ENCODE peak calls at places on chromosome 1, in five cellular contexts. One of them, this sample, is unnamed.

GRCh38 chr1:99176753-99177152 is 87.5 kb upstream of the PLPPR4 start:
- DNase-seq in astrocyte of the spinal cord: no peak
- DNase-seq in cardiac muscle cell: no peak
- DNase-seq in AG09309: no peak
- DNase-seq in fibroblast of pulmonary artery: no peak
- DNase-seq in this sample: no peak

GRCh38 chr1:57101171-57101570 is 135.4 kb upstream of the C8B start:
- DNase-seq in astrocyte of the spinal cord: no peak
- DNase-seq in cardiac muscle cell: no peak
- DNase-seq in AG09309: no peak
- DNase-seq in fibroblast of pulmonary artery: no peak
- DNase-seq in this sample: no peak

GRCh38 chr1:206809504-206810084 is 37.3 kb upstream of the IL10 start:
- DNase-seq in astrocyte of the spinal cord: peak; percentile 37
- DNase-seq in cardiac muscle cell: peak; percentile 43
- DNase-seq in AG09309: no peak
- DNase-seq in fibroblast of pulmonary artery: peak; percentile 78
- DNase-seq in this sample: no peak

GRCh38 chr1:156320560-156320959 is 17.5 kb downstream of the CCT3 start:
- DNase-seq in astrocyte of the spinal cord: no peak
- DNase-seq in cardiac muscle cell: no peak
- DNase-seq in AG09309: no peak
- DNase-seq in fibroblast of pulmonary artery: no peak
- DNase-seq in this sample: no peak

GRCh38 chr1:181061891-181062777 is 26.4 kb upstream of the IER5 start:
- DNase-seq in astrocyte of the spinal cord: no peak
- DNase-seq in cardiac muscle cell: no peak
- DNase-seq in AG09309: no peak
- DNase-seq in fibroblast of pulmonary artery: no peak
- DNase-seq in this sample: no peak

GRCh38 chr1:15933684-15934083 is 42.2 kb downstream of the ZBTB17 start:
- DNase-seq in astrocyte of the spinal cord: no peak
- DNase-seq in cardiac muscle cell: no peak
- DNase-seq in AG09309: no peak
- DNase-seq in fibroblast of pulmonary artery: no peak
- DNase-seq in this sample: no peak

GRCh38 chr1:29260531-29260930 is 24.2 kb downstream of the PTPRU start:
- DNase-seq in astrocyte of the spinal cord: no peak
- DNase-seq in cardiac muscle cell: no peak
- DNase-seq in AG09309: no peak
- DNase-seq in fibroblast of pulmonary artery: no peak
- DNase-seq in this sample: no peak

GRCh38 chr1:34549199-34549598 is 205.6 kb upstream of the GJB5 start:
- DNase-seq in astrocyte of the spinal cord: no peak
- DNase-seq in cardiac muscle cell: peak; percentile 24
- DNase-seq in AG09309: no peak
- DNase-seq in fibroblast of pulmonary artery: no peak
- DNase-seq in this sample: no peak

GRCh38 chr1:27520651-27521050 is 30.7 kb upstream of the WASF2 start:
- DNase-seq in astrocyte of the spinal cord: no peak
- DNase-seq in cardiac muscle cell: no peak
- DNase-seq in AG09309: no peak
- DNase-seq in fibroblast of pulmonary artery: no peak
- DNase-seq in this sample: no peak

GRCh38 chr1:27521336-27522147 is 31.6 kb upstream of the WASF2 start:
- DNase-seq in astrocyte of the spinal cord: no peak
- DNase-seq in cardiac muscle cell: no peak
- DNase-seq in AG09309: no peak
- DNase-seq in fibroblast of pulmonary artery: no peak
- DNase-seq in this sample: no peak

GRCh38 chr1:27517907-27518718 is 28.1 kb upstream of the WASF2 start:
- DNase-seq in astrocyte of the spinal cord: no peak
- DNase-seq in cardiac muscle cell: no peak
- DNase-seq in AG09309: no peak
- DNase-seq in fibroblast of pulmonary artery: no peak
- DNase-seq in this sample: no peak

GRCh38 chr1:27518808-27519207 is 28.8 kb upstream of the WASF2 start:
- DNase-seq in astrocyte of the spinal cord: no peak
- DNase-seq in cardiac muscle cell: no peak
- DNase-seq in AG09309: no peak
- DNase-seq in fibroblast of pulmonary artery: no peak
- DNase-seq in this sample: no peak

GRCh38 chr1:27519341-27520258 is 29.6 kb upstream of the WASF2 start:
- DNase-seq in astrocyte of the spinal cord: no peak
- DNase-seq in cardiac muscle cell: peak; percentile 74
- DNase-seq in AG09309: no peak
- DNase-seq in fibroblast of pulmonary artery: no peak
- DNase-seq in this sample: no peak
- H3K4me3 ChIP-seq in astrocyte of the spinal cord: no peak overlapping the region
- H3K4me3 ChIP-seq in cardiac muscle cell: no peak overlapping the region
- H3K4me3 ChIP-seq in AG09309: no peak overlapping the region
- H3K4me3 ChIP-seq in fibroblast of pulmonary artery: no peak overlapping the region
- H3K4me3 ChIP-seq in this sample: no peak overlapping the region

DNA sequence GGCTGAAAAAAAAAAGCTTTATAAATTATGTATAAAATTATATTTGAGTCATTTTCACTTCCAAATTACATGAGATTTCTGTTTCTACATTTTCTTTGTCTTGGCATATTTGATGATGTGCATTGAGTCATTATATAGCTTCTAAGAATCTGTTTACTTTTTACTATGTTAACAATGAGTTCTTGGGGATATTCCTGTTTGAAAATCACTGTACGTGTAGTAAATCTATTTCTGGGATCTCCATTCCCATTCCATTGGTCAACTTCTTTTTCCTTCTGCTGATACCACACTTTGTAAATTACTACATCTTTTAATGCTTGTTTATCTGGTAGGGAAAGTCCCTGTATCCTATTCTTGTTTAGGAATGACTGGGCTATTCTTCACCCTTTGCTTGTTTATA is 43.6 kb downstream of the TNFRSF9 start:
- DNase-seq in astrocyte of the spinal cord: no peak
- DNase-seq in cardiac muscle cell: no peak
- DNase-seq in AG09309: no peak
- DNase-seq in fibroblast of pulmonary artery: no peak
- DNase-seq in this sample: no peak
- TF ChIP-seq CTCF in astrocyte of the spinal cord: no peak
- TF ChIP-seq CTCF in cardiac muscle cell: no peak
- TF ChIP-seq CTCF in AG09309: no peak
- TF ChIP-seq CTCF in fibroblast of pulmonary artery: no peak
- TF ChIP-seq CTCF in this sample: no peak

GRCh38 chr1:210912752-210913151 is 221.2 kb downstream of the KCNH1 start:
- DNase-seq in astrocyte of the spinal cord: no peak
- DNase-seq in cardiac muscle cell: no peak
- DNase-seq in AG09309: no peak
- DNase-seq in fibroblast of pulmonary artery: no peak
- DNase-seq in this sample: no peak

GRCh38 chr1:210908257-210908656 is 225.7 kb downstream of the KCNH1 start:
- DNase-seq in astrocyte of the spinal cord: no peak
- DNase-seq in cardiac muscle cell: no peak
- DNase-seq in AG09309: no peak
- DNase-seq in fibroblast of pulmonary artery: no peak
- DNase-seq in this sample: no peak

GRCh38 chr1:210907406-210907805 is 226.5 kb downstream of the KCNH1 start:
- DNase-seq in astrocyte of the spinal cord: no peak
- DNase-seq in cardiac muscle cell: no peak
- DNase-seq in AG09309: no peak
- DNase-seq in fibroblast of pulmonary artery: no peak
- DNase-seq in this sample: no peak

GRCh38 chr1:210905944-210906453 is 227.9 kb downstream of the KCNH1 start:
- DNase-seq in astrocyte of the spinal cord: no peak
- DNase-seq in cardiac muscle cell: peak; percentile 6
- DNase-seq in AG09309: no peak
- DNase-seq in fibroblast of pulmonary artery: no peak
- DNase-seq in this sample: no peak

DNA sequence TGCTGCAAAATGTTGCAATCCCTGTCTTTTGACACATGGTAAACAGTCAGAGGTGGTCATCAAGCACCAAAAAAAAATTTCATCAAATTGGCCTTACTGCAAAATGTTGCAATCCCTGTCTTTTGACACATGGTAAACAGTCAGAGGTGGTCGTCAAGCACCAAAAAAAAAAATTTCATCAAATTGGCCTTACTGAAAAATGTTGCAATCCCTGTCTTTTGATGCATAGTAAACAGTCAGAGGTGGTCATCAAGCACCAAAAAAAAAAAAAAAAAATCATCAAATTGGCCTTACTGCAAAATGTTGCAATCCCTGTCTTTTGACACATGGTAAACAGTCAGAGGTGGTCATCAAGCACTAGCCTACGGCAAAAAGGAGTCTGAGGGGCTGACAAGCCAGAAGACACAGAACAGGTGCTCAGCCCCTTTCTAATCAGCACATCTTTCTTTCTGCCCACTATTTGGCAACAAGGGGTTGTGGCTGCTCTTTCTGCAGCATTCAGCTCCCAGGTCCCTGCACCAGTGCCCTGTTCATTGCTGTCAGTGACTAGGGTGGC is 223.8 kb downstream of the KCNH1 start:
- DNase-seq in astrocyte of the spinal cord: no peak
- DNase-seq in cardiac muscle cell: no peak
- DNase-seq in AG09309: no peak
- DNase-seq in fibroblast of pulmonary artery: no peak
- DNase-seq in this sample: no peak
- H3K4me3 ChIP-seq in astrocyte of the spinal cord: no peak overlapping the region
- H3K4me3 ChIP-seq in cardiac muscle cell: no peak overlapping the region
- H3K4me3 ChIP-seq in AG09309: no peak overlapping the region
- H3K4me3 ChIP-seq in fibroblast of pulmonary artery: no peak overlapping the region
- H3K4me3 ChIP-seq in this sample: no peak overlapping the region

GRCh38 chr1:92117526-92117925 is 37.4 kb downstream of the BTBD8 start:
- DNase-seq in astrocyte of the spinal cord: no peak
- DNase-seq in cardiac muscle cell: no peak
- DNase-seq in AG09309: no peak
- DNase-seq in fibroblast of pulmonary artery: no peak
- DNase-seq in this sample: no peak
- TF ChIP-seq CTCF in astrocyte of the spinal cord: no peak
- TF ChIP-seq CTCF in cardiac muscle cell: no peak
- TF ChIP-seq CTCF in AG09309: no peak
- TF ChIP-seq CTCF in fibroblast of pulmonary artery: no peak
- TF ChIP-seq CTCF in this sample: no peak

This sample was measured in BJ.